ENCODE peak calls at places on chromosomes 13 and 19, in ten cellular contexts. H is A549, X is DND-41, S is fibroblast of mammary gland, Y is AG09309, A is neural crest cell, V is dorsolateral prefrontal cortex, R is left ventricle myocardium inferior, Z is IMR-90, E is fibroblast of lung. G is an unnamed sample.

GRCh38 chr19:23996549-23996948 is 81.9 kb downstream of the ZNF726 start:
- DNase-seq in E (no peak), V (no peak), S (peak), A (no peak), H (peak), X (peak), R (no peak), Y (no peak), Z (no peak), G (peak)

GRCh38 chr13:53310786-53311185 is 282.2 kb downstream of the OLFM4 start:
- DNase-seq in X (no peak), Z (no peak), H (no peak), V (no peak), R (no peak), E (no peak), A (no peak), Y (no peak), S (no peak), G (no peak)

GRCh38 chr19:973726-974563 is 10.2 kb upstream of the WDR18 start:
- DNase-seq in A (no peak), V (no peak), R (no peak), Z (no peak), S (no peak), H (no peak), E (no peak), Y (no peak), X (no peak), G (no peak)

GRCh38 chr19:39408392-39409206 is 2.0 kb downstream of the ZFP36 start:
- DNase-seq in A (no peak), S (peak), Y (no peak), R (no peak), V (no peak), H (peak), X (no peak), E (peak), Z (peak), G (peak)

GRCh38 chr13:65638572-65639168 is 1591.5 kb downstream of the PCDH9 start:
- DNase-seq in Z (peak), E (peak), H (peak), X (no peak), V (no peak), S (peak), Y (peak), A (peak), R (no peak), G (peak)

GRCh38 chr13:110617326-110618072 is 2.2 kb downstream of the NAXD start:
- DNase-seq in E (peak), S (peak), X (no peak), Y (no peak), H (no peak), Z (peak), R (no peak), V (no peak), A (no peak), G (no peak)

GRCh38 chr19:19404879-19405860 is at the start of gene GATAD2A:
- DNase-seq in A (peak), Y (peak), V (peak), Z (peak), S (peak), E (peak), X (peak), R (peak), H (peak), G (peak)

GRCh38 chr13:66077286-66077685 is 1152.8 kb downstream of the PCDH9 start:
- DNase-seq in S (peak), H (no peak), V (no peak), A (no peak), R (no peak), Z (no peak), E (peak), X (no peak), Y (no peak), G (peak)

GRCh38 chr13:112885782-112886268 is 83.2 kb upstream of the MCF2L start:
- DNase-seq in E (peak), H (peak), S (peak), R (peak), X (no peak), V (no peak), Y (peak), Z (peak), A (peak), G (peak)

GRCh38 chr13:23985060-23985459 is 87.8 kb upstream of the C1QTNF9B start:
- DNase-seq in R (no peak), Z (no peak), Y (no peak), V (no peak), E (no peak), A (no peak), H (no peak), S (no peak), X (no peak), G (no peak)

GRCh38 chr19:11096210-11096841 is 7.1 kb downstream of the LDLR start:
- DNase-seq in Z (peak), V (no peak), H (no peak), X (no peak), S (peak), E (peak), A (no peak), Y (no peak), R (peak), G (peak)

GRCh38 chr19:58350871-58351557 is 2.3 kb downstream of the A1BG start:
- DNase-seq in S (no peak), R (no peak), A (no peak), Y (no peak), Z (no peak), V (no peak), H (no peak), E (no peak), X (no peak), G (no peak)

GRCh38 chr13:91482427-91482826 is 84.0 kb downstream of the GPC5 start:
- DNase-seq in H (no peak), S (no peak), E (peak), X (no peak), Z (no peak), V (no peak), Y (no peak), A (no peak), R (no peak), G (no peak)

GRCh38 chr13:28544026-28544425 is 49.1 kb upstream of the FLT1 start:
- DNase-seq in S (peak), Y (no peak), X (no peak), H (no peak), V (no peak), Z (no peak), A (no peak), R (no peak), E (no peak), G (no peak)

GRCh38 chr13:42378383-42378780 is 106.4 kb downstream of the AKAP11 start:
- DNase-seq in X (no peak), A (no peak), Z (no peak), H (no peak), S (no peak), E (no peak), Y (no peak), V (no peak), R (no peak), G (no peak)

GRCh38 chr13:80362488-80362887 is 21.6 kb upstream of the SPRY2 start:
- DNase-seq in Y (no peak), S (no peak), A (no peak), V (no peak), H (no peak), Z (no peak), E (no peak), R (no peak), X (no peak), G (no peak)

GRCh38 chr19:42255766-42256750 is 1.1 kb upstream of the ERF start:
- DNase-seq in V (peak), H (peak), X (no peak), E (peak), S (peak), Y (no peak), R (peak), Z (peak), A (peak), G (peak)

GRCh38 chr13:74218291-74218690 is 84.1 kb upstream of the KLF12 start:
- DNase-seq in V (no peak), S (no peak), Z (no peak), E (no peak), Y (no peak), R (no peak), A (no peak), H (no peak), X (no peak), G (no peak)

GRCh38 chr13:73394066-73394465 is 335.3 kb downstream of the KLF5 start:
- DNase-seq in X (no peak), V (no peak), S (no peak), A (no peak), R (no peak), E (no peak), Z (no peak), H (no peak), Y (no peak), G (no peak)

GRCh38 chr19:18915639-18916038 is 3.5 kb downstream of the COPE start:
- DNase-seq in S (peak), A (peak), X (peak), Y (no peak), Z (peak), R (no peak), V (peak), H (peak), E (peak), G (peak)

GRCh38 chr13:51636349-51636890 is 52.2 kb downstream of the WDFY2 start:
- DNase-seq in Z (no peak), Y (no peak), H (peak), R (no peak), V (no peak), A (no peak), X (no peak), E (no peak), S (no peak), G (peak)

GRCh38 chr13:23378009-23378632 is 55.4 kb downstream of the SACS start:
- DNase-seq in E (peak), X (peak), S (peak), A (no peak), R (no peak), H (peak), Y (peak), Z (peak), V (peak), G (peak)

GRCh38 chr13:105817011-105817410 is 718.5 kb downstream of the EFNB2 start:
- DNase-seq in Z (no peak), S (no peak), A (no peak), Y (no peak), E (no peak), R (no peak), X (no peak), V (no peak), H (no peak), G (peak)

GRCh38 chr13:74133657-74134201 is 475 bp downstream of the KLF12 start:
- DNase-seq in X (peak), S (peak), R (peak), H (peak), V (peak), Z (peak), A (peak), E (peak), Y (peak), G (peak)

GRCh38 chr19:58325623-58326022 is 1.2 kb upstream of the ZSCAN22 start:
- DNase-seq in A (no peak), V (no peak), H (no peak), X (no peak), Y (no peak), Z (peak), R (no peak), E (peak), S (peak), G (peak)

GRCh38 chr19:57687363-57688010 is 5.7 kb downstream of the ZNF551 start:
- DNase-seq in H (peak), S (no peak), Y (no peak), R (no peak), A (no peak), Z (no peak), V (no peak), E (no peak), X (no peak), G (no peak)

GRCh38 chr19:45474191-45474940 is 6.6 kb downstream of the FOSB start:
- DNase-seq in V (no peak), A (no peak), Y (no peak), H (no peak), X (no peak), R (no peak), S (no peak), E (no peak), Z (peak), G (no peak)

GRCh38 chr13:41196620-41197019 is 2.3 kb upstream of the KBTBD7 start:
- DNase-seq in X (no peak), S (peak), E (no peak), V (no peak), A (no peak), H (no peak), Y (no peak), R (no peak), Z (no peak), G (peak)

GRCh38 chr13:64684685-64685431 is 2545.3 kb downstream of the PCDH9 start:
- DNase-seq in V (no peak), Y (no peak), A (no peak), Z (peak), X (no peak), S (no peak), H (no peak), R (no peak), E (peak), G (no peak)

GRCh38 chr13:111490611-111491010 is 170.2 kb downstream of the TEX29 start:
- DNase-seq in Z (no peak), S (no peak), Y (no peak), X (no peak), E (no peak), H (no peak), A (no peak), V (peak), R (no peak), G (no peak)

GRCh38 chr13:61414136-61414535 is 1.5 kb downstream of the PCDH20 start:
- DNase-seq in X (no peak), Z (no peak), Y (no peak), V (no peak), A (no peak), R (no peak), S (no peak), H (no peak), E (no peak), G (no peak)

GRCh38 chr19:31232220-31232619 is 117.0 kb downstream of the TSHZ3 start:
- DNase-seq in A (no peak), S (peak), X (no peak), R (no peak), E (peak), V (no peak), Y (peak), Z (peak), H (no peak), G (no peak)

GRCh38 chr19:57903298-57904174 is 12.9 kb downstream of the ZNF417 start:
- DNase-seq in H (peak), E (peak), A (no peak), R (no peak), S (peak), Z (peak), X (no peak), V (no peak), Y (peak), G (peak)

GRCh38 chr13:23969672-23970071 is 72.4 kb upstream of the C1QTNF9B start:
- DNase-seq in Y (no peak), H (peak), Z (peak), R (no peak), A (no peak), E (peak), S (no peak), X (no peak), V (no peak), G (no peak)

GRCh38 chr19:19751846-19752245 is 18.9 kb upstream of the ZNF14 start:
- DNase-seq in Z (no peak), A (no peak), V (no peak), R (no peak), H (no peak), X (no peak), Y (no peak), S (no peak), E (no peak), G (no peak)

GRCh38 chr13:108352599-108352998 is 83.1 kb downstream of the TNFSF13B start:
- DNase-seq in V (no peak), R (no peak), Z (no peak), E (no peak), Y (no peak), X (no peak), H (no peak), A (no peak), S (peak), G (no peak)

GRCh38 chr13:43663474-43664090 is 123.2 kb downstream of the ENOX1 start:
- DNase-seq in A (no peak), H (no peak), R (no peak), E (peak), Y (no peak), X (no peak), S (peak), V (no peak), Z (peak), G (peak)

GRCh38 chr13:97212540-97213146 is 9.5 kb upstream of the MBNL2 start:
- DNase-seq in V (no peak), X (no peak), S (peak), A (no peak), E (no peak), Y (no peak), R (no peak), Z (peak), H (peak), G (peak)
- TF ChIP-seq CTCF in V (peak), X (peak), S (peak), A (peak), E (peak), Y (peak), R (peak), Z (peak), H (peak), G (peak)

GRCh38 chr19:16623576-16623975 is 4.4 kb downstream of the MED26 start:
- DNase-seq in Y (no peak), H (no peak), R (no peak), A (no peak), V (no peak), E (no peak), S (no peak), Z (no peak), X (no peak), G (no peak)
- TF ChIP-seq CTCF in Y (no peak), H (no peak), R (no peak), A (no peak), V (no peak), E (no peak), S (no peak), Z (no peak), X (no peak), G (no peak)

GRCh38 chr13:26629260-26629659 is 71.8 kb downstream of the WASF3 start:
- DNase-seq in A (no peak), X (no peak), H (peak), R (no peak), Z (no peak), V (no peak), S (peak), Y (no peak), E (no peak), G (peak)

GRCh38 chr13:26623125-26623524 is 65.6 kb downstream of the WASF3 start:
- DNase-seq in E (no peak), X (no peak), Z (no peak), V (no peak), Y (no peak), S (peak), H (no peak), A (no peak), R (no peak), G (no peak)

GRCh38 chr13:26624572-26624971 is 67.1 kb downstream of the WASF3 start:
- DNase-seq in A (no peak), Y (no peak), E (no peak), H (no peak), V (no peak), Z (no peak), R (no peak), X (no peak), S (no peak), G (no peak)

DNA sequence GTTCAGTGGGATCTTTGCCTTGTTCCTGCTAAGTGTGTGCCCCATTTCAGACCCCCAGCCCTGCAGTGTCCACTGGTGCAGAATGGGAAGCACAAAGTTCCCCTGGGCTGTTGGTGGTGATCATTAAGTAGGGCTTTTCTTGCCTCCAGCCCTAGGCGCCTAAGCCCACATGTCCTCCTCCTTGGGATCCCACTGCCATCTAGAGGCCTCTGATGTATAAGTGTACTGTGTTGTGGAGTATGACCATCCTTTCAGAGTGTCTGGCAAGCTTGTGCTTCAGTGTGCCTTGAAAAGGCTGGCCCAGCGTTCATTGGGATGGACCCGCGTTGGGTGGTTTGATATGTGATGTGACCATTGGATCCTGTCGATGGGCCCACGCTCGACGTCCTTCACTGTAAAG is 71.2 kb downstream of the WASF3 start:
- DNase-seq in Z (peak), E (peak), R (no peak), Y (peak), S (peak), X (peak), V (no peak), H (peak), A (no peak), G (peak)
- TF ChIP-seq CTCF in Z (peak), E (peak), R (no peak), Y (peak), S (peak), X (peak), V (no peak), H (no peak), A (no peak), G (peak)

DNA sequence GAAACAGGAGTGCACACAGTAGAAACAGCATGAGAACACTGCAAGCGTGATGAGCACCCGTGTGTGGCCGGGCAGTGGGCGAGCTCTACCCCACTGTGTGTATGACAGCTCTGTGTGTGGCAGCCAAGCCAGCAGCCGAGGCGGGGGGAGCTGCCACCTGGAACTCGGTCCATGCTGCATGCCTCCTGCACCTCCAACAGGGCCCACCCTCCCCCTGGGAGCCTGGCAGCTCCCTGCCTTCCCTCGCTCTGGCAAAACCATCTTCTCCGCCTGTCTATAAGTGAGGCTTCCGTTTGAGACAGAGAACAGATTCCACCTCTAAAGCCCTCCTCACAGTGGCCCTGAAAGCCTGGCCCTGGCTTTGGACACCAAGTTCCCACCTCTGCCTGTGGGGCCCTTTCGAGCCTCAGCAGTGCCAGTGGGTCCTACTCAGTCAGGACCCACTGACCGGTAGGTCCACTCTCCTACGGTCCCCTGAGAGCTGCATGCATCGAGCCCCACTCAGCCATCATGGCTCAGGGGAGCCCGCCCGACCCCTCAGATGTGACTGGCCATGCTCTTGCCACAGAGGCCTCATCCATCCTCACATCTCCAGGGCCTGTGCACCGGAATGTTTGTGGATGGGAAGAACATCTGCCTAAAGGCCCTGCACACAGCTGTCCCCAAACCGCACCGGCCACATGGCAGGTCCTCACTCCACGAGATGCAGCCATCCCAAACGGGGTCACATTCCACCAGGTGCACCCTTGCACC is 52.4 kb upstream of the C13orf46 start:
- DNase-seq in E (no peak), Z (no peak), R (no peak), V (peak), A (no peak), Y (no peak), H (no peak), X (no peak), S (no peak), G (no peak)
- TF ChIP-seq CTCF in E (no peak), Z (no peak), R (no peak), V (no peak), A (no peak), Y (no peak), H (no peak), X (no peak), S (no peak), G (no peak)

GRCh38 chr19:7926021-7926726 is at the start of gene CTXN1:
- DNase-seq in X (peak), R (peak), H (peak), Z (no peak), A (peak), Y (no peak), E (peak), V (no peak), S (peak), G (peak)
- TF ChIP-seq CTCF in X (no peak), R (no peak), H (no peak), Z (no peak), A (peak), Y (no peak), E (no peak), V (no peak), S (no peak), G (no peak)

GRCh38 chr19:56211718-56212117 is 9.6 kb downstream of the ZSCAN5C start:
- DNase-seq in A (no peak), Y (no peak), E (no peak), X (no peak), V (no peak), H (no peak), S (no peak), R (no peak), Z (no peak), G (no peak)
- TF ChIP-seq CTCF in A (no peak), Y (no peak), E (no peak), X (no peak), V (no peak), H (no peak), S (no peak), R (no peak), Z (no peak), G (no peak)

G was measured in PC-3.